ENCODE peak calls at places on chromosomes 1 and 21, in ten cellular contexts. One of them, this sample, is unnamed.

GRCh38 chr1:43997979-43998378 is 6.6 kb downstream of the CCDC24 start:
- DNase-seq in testis: no peak
- DNase-seq in MM.1S: no peak
- DNase-seq in AG09319: no peak
- DNase-seq in mesothelial cell of epicardium: no peak
- DNase-seq in GM13976: no peak
- DNase-seq in AG10803: no peak
- DNase-seq in RWPE1: no peak
- DNase-seq in A549: no peak
- DNase-seq in heart left ventricle: no peak
- DNase-seq in this sample: no peak

GRCh38 chr1:64302971-64303370 is 99.5 kb downstream of the UBE2U start:
- DNase-seq in testis: no peak
- DNase-seq in MM.1S: no peak
- DNase-seq in AG09319: no peak
- DNase-seq in mesothelial cell of epicardium: no peak
- DNase-seq in GM13976: no peak
- DNase-seq in AG10803: peak; percentile 41
- DNase-seq in RWPE1: no peak
- DNase-seq in A549: no peak
- DNase-seq in heart left ventricle: no peak
- DNase-seq in this sample: no peak

GRCh38 chr1:224212618-224213037 is 29.6 kb downstream of the DEGS1 start:
- DNase-seq in testis: no peak
- DNase-seq in MM.1S: no peak
- DNase-seq in AG09319: no peak
- DNase-seq in mesothelial cell of epicardium: no peak
- DNase-seq in GM13976: no peak
- DNase-seq in AG10803: no peak
- DNase-seq in RWPE1: no peak
- DNase-seq in A549: no peak
- DNase-seq in heart left ventricle: no peak
- DNase-seq in this sample: no peak

GRCh38 chr21:14870841-14871126 is 194.0 kb downstream of the NRIP1 start:
- DNase-seq in testis: no peak
- DNase-seq in MM.1S: no peak
- DNase-seq in AG09319: no peak
- DNase-seq in mesothelial cell of epicardium: no peak
- DNase-seq in GM13976: no peak
- DNase-seq in AG10803: no peak
- DNase-seq in RWPE1: no peak
- DNase-seq in A549: no peak
- DNase-seq in heart left ventricle: no peak
- DNase-seq in this sample: no peak

GRCh38 chr1:180310095-180310494 is 80.0 kb downstream of the LHX4 start:
- DNase-seq in testis: no peak
- DNase-seq in MM.1S: no peak
- DNase-seq in AG09319: peak; percentile 2
- DNase-seq in mesothelial cell of epicardium: no peak
- DNase-seq in GM13976: no peak
- DNase-seq in AG10803: peak; percentile 46
- DNase-seq in RWPE1: no peak
- DNase-seq in A549: no peak
- DNase-seq in heart left ventricle: no peak
- DNase-seq in this sample: peak; percentile 13

GRCh38 chr1:194355488-194356106 is 1169.2 kb upstream of the B3GALT2 start:
- DNase-seq in testis: no peak
- DNase-seq in MM.1S: no peak
- DNase-seq in AG09319: no peak
- DNase-seq in mesothelial cell of epicardium: no peak
- DNase-seq in GM13976: no peak
- DNase-seq in AG10803: no peak
- DNase-seq in RWPE1: no peak
- DNase-seq in A549: no peak
- DNase-seq in heart left ventricle: no peak
- DNase-seq in this sample: no peak

GRCh38 chr21:41010981-41011380 is 157.0 kb upstream of the BACE2 start:
- DNase-seq in testis: no peak
- DNase-seq in MM.1S: no peak
- DNase-seq in AG09319: no peak
- DNase-seq in mesothelial cell of epicardium: no peak
- DNase-seq in GM13976: no peak
- DNase-seq in AG10803: no peak
- DNase-seq in RWPE1: no peak
- DNase-seq in A549: no peak
- DNase-seq in heart left ventricle: no peak
- DNase-seq in this sample: no peak

GRCh38 chr1:67861856-67862516 is 28.7 kb upstream of the GNG12 start:
- DNase-seq in testis: no peak
- DNase-seq in MM.1S: no peak
- DNase-seq in AG09319: no peak
- DNase-seq in mesothelial cell of epicardium: no peak
- DNase-seq in GM13976: no peak
- DNase-seq in AG10803: peak; percentile 19
- DNase-seq in RWPE1: no peak
- DNase-seq in A549: no peak
- DNase-seq in heart left ventricle: no peak
- DNase-seq in this sample: no peak

GRCh38 chr21:26106562-26106961 is 64.0 kb downstream of the APP start:
- DNase-seq in testis: no peak
- DNase-seq in MM.1S: no peak
- DNase-seq in AG09319: no peak
- DNase-seq in mesothelial cell of epicardium: no peak
- DNase-seq in GM13976: no peak
- DNase-seq in AG10803: no peak
- DNase-seq in RWPE1: no peak
- DNase-seq in A549: no peak
- DNase-seq in heart left ventricle: no peak
- DNase-seq in this sample: no peak

GRCh38 chr1:65564493-65564892 is 144.0 kb downstream of the LEPR start:
- DNase-seq in testis: no peak
- DNase-seq in MM.1S: no peak
- DNase-seq in AG09319: no peak
- DNase-seq in mesothelial cell of epicardium: no peak
- DNase-seq in GM13976: no peak
- DNase-seq in AG10803: no peak
- DNase-seq in RWPE1: no peak
- DNase-seq in A549: no peak
- DNase-seq in heart left ventricle: no peak
- DNase-seq in this sample: no peak

DNA sequence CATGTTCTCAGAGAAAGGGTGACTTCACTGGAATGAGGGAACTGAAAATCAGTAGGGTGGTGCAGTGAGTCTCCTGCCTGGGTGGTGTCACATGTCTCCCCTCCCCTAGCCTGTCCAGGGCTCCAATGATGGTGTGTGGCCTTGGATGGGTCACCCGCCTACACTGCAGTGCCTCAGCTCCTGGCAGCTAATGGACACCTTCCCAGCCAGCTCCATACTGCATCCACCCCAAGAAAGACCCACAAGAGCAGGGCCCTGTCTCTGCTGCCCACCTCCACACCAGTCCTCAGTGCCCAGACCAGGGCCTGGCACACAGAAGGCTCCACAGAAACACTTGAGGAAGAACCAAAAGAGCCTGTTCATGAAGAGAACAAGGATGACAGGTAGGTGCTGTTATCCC is 678.6 kb downstream of the MATN1 start:
- DNase-seq in testis: no peak
- DNase-seq in MM.1S: no peak
- DNase-seq in AG09319: no peak
- DNase-seq in mesothelial cell of epicardium: peak; percentile 34
- DNase-seq in GM13976: no peak
- DNase-seq in AG10803: no peak
- DNase-seq in RWPE1: no peak
- DNase-seq in A549: no peak
- DNase-seq in heart left ventricle: no peak
- DNase-seq in this sample: no peak
- TF ChIP-seq CTCF in testis: no peak
- TF ChIP-seq CTCF in MM.1S: no peak
- TF ChIP-seq CTCF in AG09319: no peak
- TF ChIP-seq CTCF in mesothelial cell of epicardium: no peak
- TF ChIP-seq CTCF in GM13976: no peak
- TF ChIP-seq CTCF in AG10803: no peak
- TF ChIP-seq CTCF in RWPE1: no peak
- TF ChIP-seq CTCF in A549: no peak
- TF ChIP-seq CTCF in heart left ventricle: no peak
- TF ChIP-seq CTCF in this sample: no peak

DNA sequence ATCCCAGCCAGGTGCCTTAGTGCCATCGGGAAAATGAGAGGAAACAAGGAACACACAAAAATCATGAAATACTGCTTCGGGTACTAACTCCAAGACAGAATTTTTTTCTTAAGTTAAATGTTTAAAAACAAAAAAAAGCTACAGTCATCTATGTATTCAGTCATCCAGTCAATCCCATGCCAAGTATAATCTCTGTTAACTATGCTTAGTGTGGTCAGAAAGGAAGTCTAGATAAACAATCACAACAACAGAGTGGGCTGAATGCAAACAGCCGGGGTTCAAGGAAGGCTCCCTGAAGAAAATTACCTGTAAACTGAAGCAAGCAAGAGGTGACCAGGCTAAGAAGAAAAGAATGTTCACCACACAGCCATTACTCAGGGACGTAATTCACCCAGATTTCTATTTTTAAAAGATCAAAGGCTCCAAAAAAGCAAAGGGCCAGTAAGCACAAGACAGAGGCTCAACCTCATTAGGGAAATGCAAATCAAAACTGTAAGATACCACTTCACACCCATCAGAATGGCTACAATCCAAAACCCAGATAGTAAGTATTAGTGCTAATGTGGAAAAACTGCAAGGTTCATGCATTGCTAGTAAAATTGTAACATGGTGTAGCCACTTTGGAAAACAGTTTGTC is 53.0 kb downstream of the RERE start:
- DNase-seq in testis: no peak
- DNase-seq in MM.1S: peak; percentile 12
- DNase-seq in AG09319: no peak
- DNase-seq in mesothelial cell of epicardium: no peak
- DNase-seq in GM13976: peak; percentile 49
- DNase-seq in AG10803: no peak
- DNase-seq in RWPE1: no peak
- DNase-seq in A549: no peak
- DNase-seq in heart left ventricle: no peak
- DNase-seq in this sample: peak; percentile 22
- TF ChIP-seq CTCF in testis: no peak
- TF ChIP-seq CTCF in MM.1S: no peak
- TF ChIP-seq CTCF in AG09319: no peak
- TF ChIP-seq CTCF in mesothelial cell of epicardium: no peak
- TF ChIP-seq CTCF in GM13976: no peak
- TF ChIP-seq CTCF in AG10803: no peak
- TF ChIP-seq CTCF in RWPE1: no peak
- TF ChIP-seq CTCF in A549: no peak
- TF ChIP-seq CTCF in heart left ventricle: no peak
- TF ChIP-seq CTCF in this sample: no peak

DNA sequence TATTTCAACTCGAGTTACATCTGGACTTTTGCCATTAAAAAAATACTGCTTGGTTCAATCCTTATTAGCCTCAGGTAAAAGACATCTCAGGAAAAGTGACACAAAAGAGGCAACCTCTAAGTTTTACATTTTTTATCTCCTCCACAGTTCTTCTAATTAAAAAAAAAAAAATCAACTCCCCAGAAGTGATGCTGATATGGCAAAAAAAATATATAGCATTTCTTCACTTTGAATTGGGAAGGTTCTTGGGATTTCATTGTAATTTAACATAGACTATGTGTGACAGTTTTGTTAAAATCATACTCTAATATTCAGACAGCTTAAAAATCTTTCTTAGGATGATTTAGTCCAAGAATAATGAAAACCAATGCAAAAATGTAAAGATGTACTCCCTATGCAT is 87.9 kb downstream of the LRRC8C start:
- DNase-seq in testis: no peak
- DNase-seq in MM.1S: no peak
- DNase-seq in AG09319: no peak
- DNase-seq in mesothelial cell of epicardium: no peak
- DNase-seq in GM13976: no peak
- DNase-seq in AG10803: no peak
- DNase-seq in RWPE1: no peak
- DNase-seq in A549: no peak
- DNase-seq in heart left ventricle: no peak
- DNase-seq in this sample: no peak
- TF ChIP-seq CTCF in testis: no peak
- TF ChIP-seq CTCF in MM.1S: no peak
- TF ChIP-seq CTCF in AG09319: no peak
- TF ChIP-seq CTCF in mesothelial cell of epicardium: no peak
- TF ChIP-seq CTCF in GM13976: no peak
- TF ChIP-seq CTCF in AG10803: no peak
- TF ChIP-seq CTCF in RWPE1: no peak
- TF ChIP-seq CTCF in A549: no peak
- TF ChIP-seq CTCF in heart left ventricle: no peak
- TF ChIP-seq CTCF in this sample: no peak

DNA sequence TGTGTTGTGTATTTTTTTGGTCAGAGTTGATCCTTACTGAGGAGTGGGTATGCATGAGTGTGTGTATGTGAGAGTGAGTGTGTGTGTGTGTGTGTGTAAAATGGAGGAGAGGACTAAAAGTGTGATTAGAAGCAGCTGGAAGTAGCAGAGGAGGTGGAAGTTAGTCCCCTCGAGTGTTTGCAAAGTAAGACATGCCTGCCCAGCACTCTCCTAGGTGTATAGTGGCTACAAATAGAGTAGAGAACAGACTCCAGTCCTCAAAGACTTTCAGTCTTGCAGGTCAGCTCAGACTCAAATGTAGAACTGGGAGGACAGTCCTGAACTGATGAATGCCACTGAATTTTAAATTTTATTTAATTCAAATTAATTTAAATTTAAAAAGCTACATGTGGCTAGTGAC is 28.5 kb downstream of the SLAMF1 start:
- DNase-seq in testis: no peak
- DNase-seq in MM.1S: no peak
- DNase-seq in AG09319: no peak
- DNase-seq in mesothelial cell of epicardium: no peak
- DNase-seq in GM13976: no peak
- DNase-seq in AG10803: no peak
- DNase-seq in RWPE1: no peak
- DNase-seq in A549: no peak
- DNase-seq in heart left ventricle: no peak
- DNase-seq in this sample: no peak
- TF ChIP-seq CTCF in testis: no peak
- TF ChIP-seq CTCF in MM.1S: no peak
- TF ChIP-seq CTCF in AG09319: no peak
- TF ChIP-seq CTCF in mesothelial cell of epicardium: no peak
- TF ChIP-seq CTCF in GM13976: no peak
- TF ChIP-seq CTCF in AG10803: no peak
- TF ChIP-seq CTCF in RWPE1: no peak
- TF ChIP-seq CTCF in A549: no peak
- TF ChIP-seq CTCF in heart left ventricle: no peak
- TF ChIP-seq CTCF in this sample: no peak

This sample was measured in fibroblast of the aortic adventitia.